ENCODE peak calls at places on chromosomes 16 and 17, in nine cellular contexts. C is ELF-1, F is amniotic stem cell, Y is Calu3, Z is WTC11, V is endothelial cell, S is T-cell, E is nucleus accumbens, U is EL. X is an unnamed sample.
A peak's percentile ranks its signal among the peaks of the same experiment; 100 is the strongest.

GRCh38 chr17:46044286-46044928 is 45.4 kb downstream of the STH start:
- DNase-seq in C (peak; percentile 83), F (peak; percentile 84), Y (peak; percentile 83), Z (peak; percentile 56), V (peak; percentile 57), S (peak; percentile 36), E (peak; percentile 34), U (peak; percentile 89), X (peak; percentile 87)

GRCh38 chr17:1641065-1641403 is 4.5 kb downstream of the SCARF1 start:
- DNase-seq in C (no peak), F (no peak), Y (no peak), Z (no peak), V (no peak), S (no peak), E (no peak), U (no peak), X (no peak)

GRCh38 chr17:56314026-56314425 is 160.8 kb downstream of the ANKFN1 start:
- DNase-seq in C (no peak), F (no peak), Y (no peak), Z (no peak), V (no peak), S (no peak), E (no peak), U (no peak), X (no peak)

GRCh38 chr16:12741176-12741575 is 62.5 kb downstream of the CPPED1 start:
- DNase-seq in C (no peak), F (no peak), Y (no peak), Z (no peak), V (no peak), S (no peak), E (no peak), U (no peak), X (no peak)

GRCh38 chr16:71479420-71479819 is 9.7 kb downstream of the ZNF19 start:
- DNase-seq in C (peak; percentile 34), F (no peak), Y (peak; percentile 45), Z (peak; percentile 35), V (peak; percentile 27), S (no peak), E (no peak), U (peak; percentile 18), X (peak; percentile 32)

GRCh38 chr17:78133971-78134898 is 3.7 kb downstream of the TMC8 start:
- DNase-seq in C (peak; percentile 88), F (no peak), Y (peak; percentile 62), Z (peak; percentile 89), V (peak; percentile 69), S (peak; percentile 75), E (no peak), U (no peak), X (peak; percentile 42)

GRCh38 chr17:27469256-27469655 is 13.0 kb downstream of the KSR1 start:
- DNase-seq in C (no peak), F (no peak), Y (no peak), Z (no peak), V (no peak), S (no peak), E (no peak), U (no peak), X (no peak)

GRCh38 chr17:57032343-57032742 is 52.7 kb upstream of the AKAP1 start:
- DNase-seq in C (no peak), F (no peak), Y (no peak), Z (no peak), V (no peak), S (no peak), E (no peak), U (no peak), X (no peak)

GRCh38 chr16:14564881-14565687 is 65.0 kb downstream of the PARN start:
- DNase-seq in C (no peak), F (no peak), Y (no peak), Z (no peak), V (no peak), S (no peak), E (no peak), U (peak; percentile 4), X (no peak)

GRCh38 chr17:9729735-9730420 is 61.5 kb downstream of the DHRS7C start:
- DNase-seq in C (no peak), F (no peak), Y (no peak), Z (no peak), V (no peak), S (no peak), E (no peak), U (peak; percentile 28), X (no peak)

X was measured in AG20443.